ENCODE peak calls at places on chromosomes 13 and 19, in eight cellular contexts. L, A, J, D, F, M, C and U are unnamed samples.

GRCh38 chr19:1266818-1267440 is 2.2 kb upstream of the CIRBP start:
- DNase-seq in J (no peak), D (peak; percentile 73), C (peak; percentile 87), M (peak; percentile 72), L (no peak), F (peak; percentile 89), A (peak; percentile 89), U (no peak)

GRCh38 chr13:99329477-99329876 is 22.3 kb upstream of the GPR183 start:
- DNase-seq in C (no peak), D (no peak), F (no peak), M (no peak), J (no peak), A (no peak), L (no peak), U (no peak)

GRCh38 chr13:44726214-44726613 is 150.1 kb upstream of the TSC22D1 start:
- DNase-seq in D (no peak), C (no peak), A (no peak), M (no peak), J (peak; percentile 90), F (no peak), L (no peak), U (peak; percentile 81)

GRCh38 chr19:47663435-47663910 is 49.7 kb upstream of the EHD2 start:
- DNase-seq in D (no peak), C (no peak), L (peak; percentile 86), A (no peak), F (no peak), J (peak; percentile 87), M (no peak), U (peak; percentile 76)

GRCh38 chr13:106176103-106176502 is 359.4 kb downstream of the EFNB2 start:
- DNase-seq in L (no peak), D (no peak), A (no peak), J (peak; percentile 44), M (no peak), C (no peak), F (no peak), U (no peak)

GRCh38 chr19:15231256-15231655 is 992 bp downstream of the EPHX3 start:
- DNase-seq in D (no peak), C (no peak), L (no peak), A (no peak), J (no peak), M (no peak), F (no peak), U (no peak)

GRCh38 chr13:29402168-29402621 is 193.3 kb downstream of the SLC7A1 start:
- DNase-seq in F (no peak), C (no peak), A (no peak), L (peak; percentile 14), M (no peak), D (no peak), J (no peak), U (peak; percentile 15)

GRCh38 chr19:44796701-44797115 is 12.2 kb upstream of the BCAM start:
- DNase-seq in A (no peak), C (no peak), L (no peak), D (peak; percentile 55), M (peak; percentile 82), J (no peak), F (no peak), U (no peak)

GRCh38 chr13:94387047-94387446 is 92.4 kb downstream of the DCT start:
- DNase-seq in D (no peak), C (no peak), F (no peak), J (no peak), A (no peak), L (no peak), M (no peak), U (no peak)

GRCh38 chr19:57615346-57615745 is 1.3 kb downstream of the ZNF134 start:
- DNase-seq in L (no peak), M (no peak), F (no peak), C (no peak), A (no peak), J (no peak), D (no peak), U (no peak)

GRCh38 chr19:41705393-41706174 is 2.8 kb upstream of the CEACAM5 start:
- DNase-seq in F (peak; percentile 28), J (no peak), L (no peak), C (peak; percentile 52), D (peak; percentile 67), A (no peak), M (no peak), U (no peak)

GRCh38 chr19:13954185-13954584 is 1.9 kb downstream of the DCAF15 start:
- DNase-seq in L (no peak), F (no peak), M (no peak), D (no peak), J (no peak), C (peak; percentile 48), A (no peak), U (no peak)

GRCh38 chr19:5452594-5453565 is 2.3 kb upstream of the ZNRF4 start:
- DNase-seq in A (no peak), D (no peak), L (peak; percentile 26), M (no peak), C (no peak), J (no peak), F (no peak), U (no peak)

GRCh38 chr19:6354098-6354674 is 7.1 kb upstream of the CLPP start:
- DNase-seq in A (no peak), M (no peak), F (no peak), L (no peak), C (no peak), J (no peak), D (no peak), U (no peak)

GRCh38 chr13:52711277-52711676 is 28.3 kb downstream of the CNMD start:
- DNase-seq in C (no peak), F (no peak), J (no peak), A (no peak), M (no peak), L (no peak), D (peak; percentile 50), U (no peak)

GRCh38 chr19:34555447-34555846 is 73.9 kb downstream of the WTIP start:
- DNase-seq in A (no peak), L (peak; percentile 25), C (no peak), F (no peak), J (no peak), D (peak; percentile 61), M (no peak), U (no peak)

GRCh38 chr19:17777840-17778620 is 16.9 kb upstream of the B3GNT3 start:
- DNase-seq in L (peak; percentile 61), M (no peak), D (peak; percentile 97), J (no peak), C (peak; percentile 91), A (peak; percentile 50), F (peak; percentile 66), U (no peak)

GRCh38 chr13:56110751-56111150 is 1030.0 kb upstream of the PRR20A start:
- DNase-seq in A (no peak), L (no peak), D (no peak), J (no peak), F (no peak), C (no peak), M (no peak), U (no peak)

GRCh38 chr13:79589605-79590511 is 108.9 kb downstream of the NDFIP2 start:
- DNase-seq in J (no peak), D (no peak), F (no peak), C (no peak), A (no peak), M (no peak), L (no peak), U (no peak)

GRCh38 chr19:23998568-23998967 is 83.9 kb downstream of the ZNF726 start:
- DNase-seq in C (no peak), A (no peak), D (no peak), L (no peak), J (no peak), F (no peak), M (no peak), U (no peak)

GRCh38 chr19:23999821-24000610 is 85.3 kb downstream of the ZNF726 start:
- DNase-seq in A (no peak), D (no peak), L (no peak), J (no peak), M (no peak), C (no peak), F (no peak), U (no peak)

GRCh38 chr19:23992348-23992747 is 77.7 kb downstream of the ZNF726 start:
- DNase-seq in J (no peak), L (no peak), M (no peak), A (no peak), C (no peak), D (no peak), F (no peak), U (no peak)

GRCh38 chr19:24000656-24001055 is 86.0 kb downstream of the ZNF726 start:
- DNase-seq in A (no peak), D (no peak), M (no peak), C (no peak), L (no peak), F (no peak), J (no peak), U (no peak)

GRCh38 chr19:23996549-23996948 is 81.9 kb downstream of the ZNF726 start:
- DNase-seq in D (peak; percentile 28), L (no peak), F (peak; percentile 28), J (no peak), C (no peak), A (no peak), M (no peak), U (no peak)
- TF ChIP-seq CTCF in D (peak; percentile 49), L (peak; percentile 44), F (peak; percentile 46), J (peak; percentile 26), C (no peak), A (peak; percentile 50), M (no peak), U (peak; percentile 22)

DNA sequence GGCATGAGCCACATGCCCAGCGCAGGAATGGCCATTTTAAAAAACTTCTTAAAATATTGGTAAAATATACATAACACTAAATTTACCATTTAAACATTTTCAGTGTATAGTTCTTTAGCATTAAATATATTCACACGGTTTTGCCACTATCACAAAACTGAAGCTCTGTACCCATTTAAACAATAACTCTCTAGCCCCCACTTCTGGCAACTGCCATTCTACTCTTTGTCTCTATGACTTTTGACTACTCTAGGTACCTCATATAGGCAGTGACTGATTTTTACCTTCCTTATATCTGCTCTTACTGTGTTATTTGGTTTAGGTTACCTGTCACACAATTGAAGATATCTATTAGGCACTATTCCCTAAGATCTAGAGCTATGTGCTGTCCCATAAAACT is 2.3 kb upstream of the KBTBD7 start:
- DNase-seq in L (no peak), M (no peak), J (no peak), A (no peak), C (no peak), F (no peak), D (no peak), U (no peak)
- TF ChIP-seq CTCF in L (peak; percentile 52), M (no peak), J (peak; percentile 40), A (peak; percentile 18), C (no peak), F (no peak), D (peak; percentile 57), U (peak; percentile 48)

GRCh38 chr19:10565567-10566407 is at the start of gene KRI1:
- DNase-seq in L (peak; percentile 96), J (peak; percentile 84), D (peak; percentile 97), C (peak; percentile 100), F (peak; percentile 100), A (peak; percentile 99), M (peak; percentile 98), U (peak; percentile 93)
- TF ChIP-seq CTCF in L (no peak), J (peak; percentile 27), D (peak; percentile 56), C (peak; percentile 17), F (peak; percentile 51), A (peak; percentile 58), M (no peak), U (no peak)

DNA sequence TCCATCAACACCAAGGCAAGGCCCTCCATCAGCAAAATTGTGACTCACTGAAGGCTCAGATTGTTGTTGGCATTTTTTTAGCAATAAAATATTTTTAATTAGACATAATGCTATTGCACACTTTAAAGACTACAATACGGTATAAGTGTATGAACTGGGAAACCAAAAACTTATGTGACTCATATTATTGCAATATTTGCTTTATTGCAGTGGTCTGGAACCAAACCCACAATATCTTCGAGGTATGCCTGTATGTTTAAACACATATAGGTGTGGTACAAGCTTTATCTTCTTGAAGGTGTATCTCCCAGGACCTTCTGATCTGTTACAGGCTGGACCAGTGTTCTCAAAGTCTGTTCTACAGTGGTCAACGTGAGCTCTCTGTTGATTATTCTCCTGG is 142.3 kb upstream of the FNDC3A start:
- DNase-seq in D (no peak), L (no peak), M (no peak), F (no peak), A (no peak), J (no peak), C (no peak), U (no peak)
- TF ChIP-seq CTCF in D (no peak), L (no peak), M (no peak), F (no peak), A (no peak), J (no peak), C (no peak), U (no peak)